ENCODE peak calls at places on chromosomes 16 and 17, in ten cellular contexts. N is M059J; U is cardiac fibroblast; O is activated CD4-positive, alpha-beta T cell treated with anti-CD3 and anti-CD28 coated beads, Interleukin-2, amount 50 U/mL, for 24 hours; I is iris pigment epithelial cell; W is GM13976; H is A549; L is endothelial cell of umbilical vein; Y is ACHN; J is lower leg skin. Z is an unnamed sample.

GRCh38 chr17:71071837-71072236 is 902.5 kb downstream of the KCNJ2 start:
- DNase-seq in O (no peak), Y (peak; percentile 95), H (peak; percentile 92), U (peak; percentile 99), N (peak; percentile 99), L (no peak), J (no peak), W (no peak), I (peak; percentile 99), Z (peak; percentile 69)

GRCh38 chr17:50638851-50639767 is 4.4 kb downstream of the ABCC3 start:
- DNase-seq in N (peak; percentile 99), U (peak; percentile 99), Y (peak; percentile 99), O (no peak), L (peak; percentile 93), H (peak; percentile 100), I (peak; percentile 92), J (peak; percentile 85), W (no peak), Z (peak; percentile 98)

GRCh38 chr16:30122621-30123160 is 329 bp downstream of the MAPK3 start:
- DNase-seq in N (peak; percentile 19), W (peak; percentile 55), Y (peak; percentile 15), I (no peak), H (no peak), J (no peak), O (no peak), U (no peak), L (peak; percentile 39), Z (no peak)

GRCh38 chr17:73232587-73233373 is 28.9 kb downstream of the CPSF4L start:
- DNase-seq in H (peak; percentile 17), O (peak; percentile 31), N (peak; percentile 59), W (peak; percentile 56), U (peak; percentile 27), I (peak; percentile 41), L (peak; percentile 51), Y (peak; percentile 42), J (peak; percentile 30), Z (peak; percentile 51)

GRCh38 chr16:87298857-87299465 is 18.2 kb downstream of the C16orf95 start:
- DNase-seq in W (no peak), U (no peak), N (no peak), J (no peak), Y (no peak), I (no peak), L (no peak), H (no peak), O (no peak), Z (no peak)

GRCh38 chr16:85004587-85005205 is 6.6 kb downstream of the ZDHHC7 start:
- DNase-seq in W (no peak), O (no peak), L (peak; percentile 23), U (peak; percentile 92), Y (peak; percentile 98), I (peak; percentile 93), H (peak; percentile 71), J (no peak), N (peak; percentile 95), Z (peak; percentile 85)

GRCh38 chr16:1167276-1168107 is 14.6 kb downstream of the CACNA1H start:
- DNase-seq in U (no peak), H (no peak), I (no peak), N (peak; percentile 70), Y (no peak), W (no peak), J (no peak), L (no peak), O (no peak), Z (no peak)

GRCh38 chr17:33225509-33225908 is 67.6 kb downstream of the ASIC2 start:
- DNase-seq in J (no peak), O (no peak), H (no peak), N (no peak), L (no peak), U (no peak), I (no peak), W (no peak), Y (no peak), Z (no peak)